ENCODE peak calls at places on chromosomes 6 and 20, in four cellular contexts. L is breast epithelium, Z is stomach, P is pancreas. N is an unnamed sample.

GRCh38 chr6:28884423-28885148 is 39.2 kb downstream of the TRIM27 start:
- DNase-seq in L (no peak), Z (no peak), P (no peak), N (no peak)

GRCh38 chr6:29553268-29554057 is 6.1 kb downstream of the UBD start:
- DNase-seq in L (peak; percentile 35), Z (peak; percentile 45), P (peak; percentile 34), N (peak; percentile 70)

GRCh38 chr6:138477913-138478539 is 21.3 kb downstream of the NHSL1 start:
- DNase-seq in L (no peak), Z (no peak), P (no peak), N (peak; percentile 46)

GRCh38 chr20:58665606-58666005 is 14.5 kb downstream of the STX16 start:
- DNase-seq in L (no peak), Z (no peak), P (no peak), N (no peak)

GRCh38 chr6:127514396-127515227 is 4.5 kb downstream of the MTCL3 start:
- DNase-seq in L (no peak), Z (no peak), P (peak; percentile 8), N (peak; percentile 28)

GRCh38 chr6:1867197-1867596 is 257.5 kb downstream of the FOXC1 start:
- DNase-seq in L (no peak), Z (no peak), P (no peak), N (no peak)

GRCh38 chr6:89145461-89145961 is 344 bp upstream of the PM20D2 start:
- DNase-seq in L (no peak), Z (no peak), P (no peak), N (peak; percentile 47)

GRCh38 chr6:6057442-6058053 is 50.8 kb upstream of the NRN1 start:
- DNase-seq in L (no peak), Z (no peak), P (no peak), N (no peak)

GRCh38 chr6:164035912-164036485 is 621.5 kb downstream of the QKI start:
- DNase-seq in L (no peak), Z (no peak), P (no peak), N (no peak)

GRCh38 chr20:46002008-46002407 is 6.7 kb upstream of the MMP9 start:
- DNase-seq in L (no peak), Z (no peak), P (no peak), N (no peak)

GRCh38 chr6:42304313-42304712 is 86.7 kb upstream of the MRPS10 start:
- DNase-seq in L (no peak), Z (no peak), P (no peak), N (no peak)

GRCh38 chr20:51562027-51562333 is 19.5 kb upstream of the NFATC2 start:
- DNase-seq in L (no peak), Z (no peak), P (no peak), N (no peak)

GRCh38 chr20:41098703-41099250 is 38.6 kb upstream of the PLCG1 start:
- DNase-seq in L (no peak), Z (no peak), P (no peak), N (no peak)

GRCh38 chr6:70706491-70707123 is 38.9 kb downstream of the SMAP1 start:
- DNase-seq in L (no peak), Z (no peak), P (no peak), N (no peak)

GRCh38 chr6:42511803-42512422 is 51.9 kb upstream of the UBR2 start:
- DNase-seq in L (no peak), Z (no peak), P (no peak), N (no peak)

GRCh38 chr6:97947841-97948240 is 664.8 kb upstream of the MMS22L start:
- DNase-seq in L (peak; percentile 49), Z (peak; percentile 71), P (peak; percentile 80), N (no peak)

GRCh38 chr20:7516631-7517051 is 423.6 kb downstream of the HAO1 start:
- DNase-seq in L (no peak), Z (no peak), P (no peak), N (no peak)

GRCh38 chr20:55500130-55500529 is 505.2 kb downstream of the CBLN4 start:
- DNase-seq in L (no peak), Z (no peak), P (no peak), N (peak; percentile 66)

GRCh38 chr6:29509711-29510110 is 22.0 kb upstream of the MAS1L start:
- DNase-seq in L (no peak), Z (no peak), P (no peak), N (no peak)

GRCh38 chr20:7155282-7155681 is 387.8 kb downstream of the BMP2 start:
- DNase-seq in L (no peak), Z (no peak), P (no peak), N (no peak)

GRCh38 chr6:9647043-9647520 is 767.8 kb downstream of the TFAP2A start:
- DNase-seq in L (no peak), Z (no peak), P (no peak), N (no peak)

GRCh38 chr6:44036196-44036595 is 91.1 kb downstream of the MRPL14 start:
- DNase-seq in L (no peak), Z (no peak), P (no peak), N (no peak)

GRCh38 chr6:113824411-113824810 is 32.7 kb upstream of the MARCKS start:
- DNase-seq in L (peak; percentile 68), Z (no peak), P (no peak), N (no peak)

GRCh38 chr6:145813285-145814034 is 1.1 kb downstream of the FBXO30 start:
- DNase-seq in L (no peak), Z (no peak), P (no peak), N (no peak)

GRCh38 chr6:169319561-169319960 is 65.9 kb upstream of the THBS2 start:
- DNase-seq in L (no peak), Z (no peak), P (no peak), N (no peak)

GRCh38 chr20:1535420-1536175 is 21.9 kb downstream of the SIRPD start:
- DNase-seq in L (no peak), Z (no peak), P (no peak), N (no peak)

GRCh38 chr20:1536893-1537730 is 20.4 kb downstream of the SIRPD start:
- DNase-seq in L (no peak), Z (no peak), P (no peak), N (no peak)

GRCh38 chr20:1537731-1538058 is 19.8 kb downstream of the SIRPD start:
- DNase-seq in L (no peak), Z (no peak), P (no peak), N (peak; percentile 39)

GRCh38 chr20:1528811-1529210 is 28.7 kb downstream of the SIRPD start:
- DNase-seq in L (no peak), Z (no peak), P (no peak), N (no peak)

GRCh38 chr20:1533059-1533458 is 24.4 kb downstream of the SIRPD start:
- DNase-seq in L (no peak), Z (no peak), P (no peak), N (no peak)
- TF ChIP-seq CTCF in L (no peak), Z (no peak), P (no peak), N (no peak)

GRCh38 chr6:27312146-27312949 is at the start of gene POM121L2:
- DNase-seq in L (peak; percentile 72), Z (peak; percentile 80), P (peak; percentile 88), N (peak; percentile 84)
- TF ChIP-seq CTCF in L (peak; percentile 50), Z (peak; percentile 64), P (peak; percentile 50), N (peak; percentile 68)

GRCh38 chr20:10701607-10702006 is 27.8 kb upstream of the JAG1 start:
- DNase-seq in L (no peak), Z (no peak), P (no peak), N (no peak)
- TF ChIP-seq CTCF in L (no peak), Z (no peak), P (no peak), N (no peak)

DNA sequence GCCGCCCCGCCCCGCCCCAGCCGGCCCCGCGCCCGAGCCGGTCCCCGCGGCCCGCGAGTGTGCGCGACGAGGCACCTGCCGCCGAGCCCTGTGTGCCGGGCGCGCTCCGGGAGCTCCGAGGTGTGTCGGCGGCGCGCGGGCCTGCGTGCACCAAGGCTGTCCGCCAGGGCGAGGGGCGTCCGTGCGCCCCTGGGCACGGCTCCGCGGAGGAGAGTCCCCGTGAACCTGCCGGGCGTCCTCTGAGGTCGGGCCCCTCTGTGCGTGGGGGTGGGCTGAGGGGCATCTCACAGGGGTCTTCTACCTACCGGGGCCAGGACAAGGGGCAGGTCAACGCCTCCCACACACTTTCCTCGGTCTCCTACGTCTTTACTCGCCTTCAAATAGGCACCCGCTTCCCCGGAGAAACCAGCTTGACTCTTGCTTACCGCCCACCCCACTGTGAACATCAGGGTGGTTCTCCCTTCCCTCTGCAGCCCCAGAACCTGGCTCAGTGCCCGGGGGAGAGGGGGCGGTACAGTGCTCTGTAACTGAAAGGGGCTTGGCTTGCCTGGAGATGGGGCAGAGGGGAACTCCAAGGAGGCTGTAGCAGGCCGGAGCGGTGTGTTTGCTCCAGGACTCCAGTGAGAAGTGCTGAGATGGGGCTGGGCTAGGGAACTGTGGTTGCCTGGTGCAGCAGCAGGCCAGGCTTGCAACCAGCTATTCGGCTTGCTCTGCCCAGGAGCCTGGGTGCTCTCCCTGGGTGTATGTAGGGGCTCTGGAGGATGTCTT is at the start of gene SAMD10:
- DNase-seq in L (no peak), Z (peak; percentile 56), P (peak; percentile 54), N (peak; percentile 51)
- TF ChIP-seq CTCF in L (peak; percentile 51), Z (peak; percentile 13), P (no peak), N (peak; percentile 9)

DNA sequence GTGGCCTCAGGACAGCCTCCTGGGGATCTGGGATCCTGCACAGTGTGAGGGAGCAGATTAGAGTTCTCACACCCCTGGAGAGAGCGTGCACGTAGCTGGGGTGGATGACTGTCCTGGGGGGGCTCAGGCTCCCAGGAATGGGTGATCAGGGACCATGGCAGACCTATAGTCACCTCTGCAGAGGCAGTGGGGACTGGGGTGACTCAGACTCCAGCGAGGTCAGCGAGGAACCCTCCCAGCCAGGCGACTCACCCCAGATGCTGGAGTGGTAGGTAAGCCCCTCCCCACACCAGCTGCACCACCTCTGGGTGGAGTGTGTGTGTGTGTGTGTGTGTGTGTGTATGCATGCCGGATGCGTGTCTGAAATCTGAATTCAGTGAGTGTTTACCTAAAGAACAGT is 17.3 kb upstream of the GTSF1L start:
- DNase-seq in L (no peak), Z (no peak), P (no peak), N (no peak)
- TF ChIP-seq CTCF in L (no peak), Z (no peak), P (no peak), N (no peak)

GRCh38 chr6:166262738-166263515 is 45.3 kb downstream of the PRR18 start:
- DNase-seq in L (no peak), Z (no peak), P (no peak), N (no peak)
- TF ChIP-seq CTCF in L (no peak), Z (no peak), P (no peak), N (no peak)

GRCh38 chr6:82681119-82681714 is 317.6 kb downstream of the TPBG start:
- DNase-seq in L (no peak), Z (no peak), P (no peak), N (no peak)
- TF ChIP-seq CTCF in L (no peak), Z (no peak), P (no peak), N (no peak)

GRCh38 chr20:25302596-25302995 is 54.7 kb downstream of the PYGB start:
- DNase-seq in L (no peak), Z (no peak), P (no peak), N (peak; percentile 32)

GRCh38 chr20:25300496-25301170 is 52.7 kb downstream of the PYGB start:
- DNase-seq in L (no peak), Z (no peak), P (no peak), N (no peak)

GRCh38 chr20:25301357-25301920 is 53.6 kb downstream of the PYGB start:
- DNase-seq in L (no peak), Z (no peak), P (no peak), N (no peak)

GRCh38 chr20:25297141-25297905 is 49.4 kb downstream of the PYGB start:
- DNase-seq in L (no peak), Z (no peak), P (no peak), N (no peak)

GRCh38 chr20:25299801-25300200 is 51.9 kb downstream of the PYGB start:
- DNase-seq in L (no peak), Z (no peak), P (no peak), N (no peak)
- TF ChIP-seq CTCF in L (no peak), Z (no peak), P (no peak), N (no peak)

GRCh38 chr6:140105857-140106256 is 731.4 kb upstream of the CITED2 start:
- DNase-seq in L (no peak), Z (no peak), P (peak; percentile 10), N (no peak)
- TF ChIP-seq CTCF in L (peak; percentile 23), Z (no peak), P (peak; percentile 16), N (no peak)

N was measured in mucosa of descending colon.